ENCODE peak calls at places on chromosomes 6 and 20, in ten cellular contexts. N is Right ventricle myocardium superior; T is memory B cell; H is heart right ventricle; D is T-helper 1 cell; V is cardiac fibroblast; C is effector memory CD4-positive, alpha-beta T cell; L is CD4-positive, alpha-beta memory T cell; R is progenitor cell of endocrine pancreas; X is stimulated activated CD4-positive, alpha-beta T cell treated with anti-CD3 and anti-CD28 coated beads, Interleukin-4, amount 100 ng/mL, for 4 hours. O is an unnamed sample.

GRCh38 chr6:10453596-10453995 is 38.7 kb upstream of the TFAP2A start:
- DNase-seq in C (no peak), N (no peak), D (no peak), T (no peak), V (no peak), R (no peak), X (no peak), H (no peak), L (no peak), O (no peak)

GRCh38 chr6:389622-390021 is 1.9 kb upstream of the IRF4 start:
- DNase-seq in C (no peak), X (no peak), D (no peak), H (no peak), T (no peak), V (no peak), L (no peak), R (no peak), N (no peak), O (no peak)

GRCh38 chr6:130202782-130203181 is 20.0 kb downstream of the SAMD3 start:
- DNase-seq in L (peak; percentile 64), R (no peak), V (no peak), H (no peak), D (no peak), C (no peak), T (no peak), N (no peak), X (peak; percentile 35), O (no peak)

GRCh38 chr6:16391451-16391912 is 153.1 kb downstream of the GMPR start:
- DNase-seq in R (no peak), D (no peak), C (no peak), L (no peak), V (peak; percentile 26), H (no peak), N (no peak), T (no peak), X (no peak), O (no peak)

GRCh38 chr6:167532410-167533294 is 207.8 kb downstream of the TTLL2 start:
- DNase-seq in T (no peak), D (no peak), V (no peak), R (no peak), H (no peak), X (no peak), N (no peak), C (no peak), L (no peak), O (no peak)

GRCh38 chr20:59835448-59836395 is 97.7 kb downstream of the SYCP2 start:
- DNase-seq in N (peak; percentile 64), C (no peak), R (no peak), T (no peak), H (peak; percentile 40), V (peak; percentile 24), L (no peak), D (no peak), X (no peak), O (peak; percentile 57)

GRCh38 chr6:25706314-25707014 is 48.1 kb upstream of the SLC17A4 start:
- DNase-seq in L (no peak), C (no peak), V (peak; percentile 49), T (no peak), N (peak; percentile 51), H (peak; percentile 24), R (no peak), X (no peak), D (no peak), O (peak; percentile 53)

GRCh38 chr6:162602759-162603158 is 124.8 kb downstream of the PRKN start:
- DNase-seq in V (no peak), D (no peak), T (no peak), X (no peak), L (no peak), N (no peak), C (no peak), R (no peak), H (no peak), O (no peak)

GRCh38 chr6:158286413-158286812 is 25.9 kb upstream of the TULP4 start:
- DNase-seq in R (no peak), T (no peak), H (no peak), V (peak; percentile 80), D (no peak), L (no peak), X (no peak), N (no peak), C (no peak), O (no peak)

GRCh38 chr20:62336775-62337557 is 30.1 kb downstream of the LAMA5 start:
- DNase-seq in H (peak; percentile 9), D (no peak), X (no peak), C (no peak), T (no peak), L (peak; percentile 15), N (no peak), R (no peak), V (no peak), O (no peak)

GRCh38 chr6:3022765-3023662 is 23.3 kb downstream of the NQO2 start:
- DNase-seq in V (peak; percentile 34), T (no peak), N (peak; percentile 67), R (no peak), X (peak; percentile 33), L (peak; percentile 56), D (peak; percentile 16), H (peak; percentile 29), C (peak; percentile 26), O (no peak)

GRCh38 chr20:33789109-33789857 is 21.9 kb upstream of the CHMP4B start:
- DNase-seq in C (no peak), D (no peak), N (no peak), T (no peak), L (no peak), R (no peak), V (peak; percentile 98), X (no peak), H (no peak), O (peak; percentile 70)

GRCh38 chr20:59770270-59770669 is 163.2 kb downstream of the SYCP2 start:
- DNase-seq in T (no peak), X (no peak), L (no peak), V (no peak), C (no peak), D (no peak), R (no peak), H (no peak), N (no peak), O (no peak)

GRCh38 chr6:16737389-16737788 is 23.9 kb downstream of the ATXN1 start:
- DNase-seq in N (no peak), C (no peak), T (no peak), D (no peak), H (no peak), L (no peak), R (no peak), X (no peak), V (peak; percentile 62), O (no peak)

GRCh38 chr6:39092124-39092523 is 22.9 kb downstream of the SAYSD1 start:
- DNase-seq in X (no peak), T (no peak), V (no peak), D (no peak), L (no peak), H (no peak), C (no peak), N (no peak), R (no peak), O (no peak)

GRCh38 chr20:21693322-21693721 is 12.1 kb upstream of the PAX1 start:
- DNase-seq in V (no peak), D (no peak), L (no peak), H (no peak), N (no peak), X (no peak), T (no peak), C (no peak), R (no peak), O (no peak)

GRCh38 chr6:133254552-133255228 is 13.5 kb downstream of the EYA4 start:
- DNase-seq in R (no peak), D (no peak), N (no peak), L (no peak), H (no peak), V (peak; percentile 75), T (no peak), X (no peak), C (no peak), O (no peak)

GRCh38 chr20:58277578-58278344 is 31.8 kb upstream of the RAB22A start:
- DNase-seq in X (no peak), T (no peak), N (no peak), V (no peak), D (no peak), R (no peak), H (no peak), C (no peak), L (no peak), O (no peak)

GRCh38 chr6:149985506-149985937 is 21.8 kb downstream of the ULBP1 start:
- DNase-seq in L (no peak), T (no peak), R (no peak), X (no peak), H (no peak), C (no peak), N (no peak), D (no peak), V (peak; percentile 21), O (no peak)

GRCh38 chr6:163455553-163455952 is 41.0 kb downstream of the QKI start:
- DNase-seq in T (no peak), L (no peak), H (no peak), N (no peak), R (no peak), D (no peak), C (no peak), X (no peak), V (peak; percentile 51), O (no peak)

GRCh38 chr6:85186546-85187170 is 263.2 kb upstream of the NT5E start:
- DNase-seq in L (no peak), X (no peak), H (no peak), R (no peak), D (no peak), T (no peak), N (no peak), C (no peak), V (peak; percentile 72), O (no peak)

GRCh38 chr6:42307141-42307470 is 89.4 kb upstream of the MRPS10 start:
- DNase-seq in D (no peak), H (no peak), V (no peak), R (no peak), C (no peak), X (no peak), T (no peak), N (no peak), L (no peak), O (no peak)

GRCh38 chr20:46308258-46309157 is at the start of gene CDH22:
- DNase-seq in N (peak; percentile 58), V (peak; percentile 30), T (peak; percentile 14), C (peak; percentile 16), D (peak; percentile 19), R (peak; percentile 47), L (peak; percentile 48), H (peak; percentile 36), X (peak; percentile 13), O (peak; percentile 48)

GRCh38 chr6:166381733-166382499 is 824 bp downstream of the MPC1 start:
- DNase-seq in X (peak; percentile 52), C (peak; percentile 48), L (peak; percentile 68), D (peak; percentile 60), T (peak; percentile 63), N (peak; percentile 85), V (peak; percentile 61), R (peak; percentile 88), H (peak; percentile 73), O (peak; percentile 71)

GRCh38 chr6:119328254-119328653 is 21.3 kb downstream of the MAN1A1 start:
- DNase-seq in T (no peak), V (no peak), D (no peak), X (no peak), H (no peak), R (no peak), C (no peak), N (no peak), L (no peak), O (no peak)

GRCh38 chr20:49872056-49872455 is 43.3 kb downstream of the SPATA2 start:
- DNase-seq in L (no peak), T (no peak), C (no peak), V (no peak), X (no peak), H (no peak), N (no peak), R (no peak), D (no peak), O (no peak)

GRCh38 chr6:147389463-147389862 is 119.0 kb upstream of the SAMD5 start:
- DNase-seq in C (no peak), N (no peak), L (no peak), R (no peak), D (no peak), H (no peak), T (no peak), V (no peak), X (no peak), O (no peak)

GRCh38 chr20:13013411-13013810 is 4.6 kb downstream of the SPTLC3 start:
- DNase-seq in C (no peak), D (no peak), V (no peak), R (no peak), N (no peak), X (no peak), H (no peak), T (no peak), L (no peak), O (no peak)

O was measured in left cardiac atrium.